ENCODE peak calls at places on chromosomes 13 and 19, in eight cellular contexts. G is body of pancreas, K is transverse colon, H is Peyer's patch, B is esophagus squamous epithelium, S is A549, C is esophagus muscularis mucosa, Q is right lobe of liver. O is an unnamed sample.

GRCh38 chr19:45876411-45877197 is 9.3 kb downstream of the IRF2BP1 start:
- DNase-seq in S (no peak), H (peak; percentile 70), K (peak; percentile 57), B (no peak), Q (peak; percentile 86), G (peak; percentile 85), C (no peak), O (peak; percentile 67)

GRCh38 chr19:6271721-6272410 is 7.9 kb downstream of the MLLT1 start:
- DNase-seq in C (peak; percentile 96), H (peak; percentile 62), B (no peak), Q (peak; percentile 90), S (no peak), K (peak; percentile 64), G (peak; percentile 79), O (peak; percentile 90)

GRCh38 chr13:114115191-114115671 is 17.2 kb downstream of the RASA3 start:
- DNase-seq in G (peak; percentile 38), B (no peak), H (peak; percentile 78), Q (peak; percentile 68), C (no peak), K (peak; percentile 81), S (peak; percentile 61), O (peak; percentile 83)

GRCh38 chr13:26498524-26499208 is 58.8 kb upstream of the WASF3 start:
- DNase-seq in Q (no peak), H (peak; percentile 32), K (no peak), B (no peak), S (no peak), C (no peak), G (no peak), O (no peak)

GRCh38 chr19:57010541-57010940 is 109.2 kb upstream of the USP29 start:
- DNase-seq in K (no peak), S (no peak), G (no peak), H (no peak), Q (no peak), B (no peak), C (no peak), O (no peak)

GRCh38 chr13:80871481-80871880 is 530.6 kb upstream of the SPRY2 start:
- DNase-seq in B (no peak), H (no peak), S (no peak), C (no peak), K (no peak), Q (no peak), G (no peak), O (no peak)

GRCh38 chr19:39070888-39071287 is 13.3 kb upstream of the ACP7 start:
- DNase-seq in G (no peak), Q (no peak), B (no peak), S (peak; percentile 64), K (no peak), H (no peak), C (no peak), O (no peak)

GRCh38 chr19:1214862-1215731 is 9.5 kb downstream of the STK11 start:
- DNase-seq in Q (peak; percentile 69), C (no peak), G (peak; percentile 86), S (no peak), B (no peak), K (no peak), H (no peak), O (peak; percentile 72)

GRCh38 chr19:47280183-47280797 is 5.6 kb downstream of the INAFM1 start:
- DNase-seq in K (peak; percentile 55), C (no peak), Q (no peak), S (peak; percentile 76), B (no peak), G (peak; percentile 52), H (no peak), O (no peak)

GRCh38 chr13:41136396-41137031 is 3.9 kb upstream of the KBTBD6 start:
- DNase-seq in S (no peak), B (no peak), C (no peak), H (no peak), Q (no peak), G (no peak), K (no peak), O (no peak)

GRCh38 chr13:89695343-89696257 is 1651.9 kb upstream of the MIR17HG start:
- DNase-seq in K (peak; percentile 9), C (no peak), Q (no peak), S (peak; percentile 39), H (no peak), G (peak; percentile 45), B (no peak), O (no peak)

GRCh38 chr19:460877-461609 is at the start of gene SHC2:
- DNase-seq in K (peak; percentile 34), B (no peak), H (no peak), C (no peak), G (peak; percentile 78), S (no peak), Q (peak; percentile 72), O (no peak)

GRCh38 chr13:21124853-21125252 is 51.5 kb downstream of the SKA3 start:
- DNase-seq in B (no peak), K (no peak), G (peak; percentile 34), H (no peak), C (no peak), S (peak; percentile 35), Q (no peak), O (no peak)

GRCh38 chr19:15468675-15469512 is 4.5 kb upstream of the RASAL3 start:
- DNase-seq in S (no peak), B (no peak), K (no peak), Q (peak; percentile 54), H (no peak), G (no peak), C (no peak), O (no peak)
- TF ChIP-seq POLR2A in S (no peak), B (no peak), K (no peak), Q (no peak), H (no peak), G (no peak), C (no peak), O (no peak)

GRCh38 chr19:55227241-55228014 is 1.1 kb downstream of the TMEM86B start:
- DNase-seq in S (no peak), C (no peak), H (peak; percentile 43), G (no peak), Q (no peak), B (no peak), K (no peak), O (no peak)

GRCh38 chr19:55229145-55229788 is 704 bp upstream of the TMEM86B start:
- DNase-seq in C (no peak), H (peak; percentile 43), K (no peak), G (no peak), S (no peak), B (no peak), Q (no peak), O (peak; percentile 70)

GRCh38 chr19:55228403-55229031 is at the start of gene TMEM86B:
- DNase-seq in H (peak; percentile 79), C (no peak), Q (peak; percentile 75), B (no peak), K (no peak), G (no peak), S (no peak), O (no peak)

GRCh38 chr19:55226788-55227187 is 1.8 kb downstream of the TMEM86B start:
- DNase-seq in S (no peak), C (no peak), B (no peak), Q (no peak), K (no peak), H (peak; percentile 50), G (no peak), O (no peak)

DNA sequence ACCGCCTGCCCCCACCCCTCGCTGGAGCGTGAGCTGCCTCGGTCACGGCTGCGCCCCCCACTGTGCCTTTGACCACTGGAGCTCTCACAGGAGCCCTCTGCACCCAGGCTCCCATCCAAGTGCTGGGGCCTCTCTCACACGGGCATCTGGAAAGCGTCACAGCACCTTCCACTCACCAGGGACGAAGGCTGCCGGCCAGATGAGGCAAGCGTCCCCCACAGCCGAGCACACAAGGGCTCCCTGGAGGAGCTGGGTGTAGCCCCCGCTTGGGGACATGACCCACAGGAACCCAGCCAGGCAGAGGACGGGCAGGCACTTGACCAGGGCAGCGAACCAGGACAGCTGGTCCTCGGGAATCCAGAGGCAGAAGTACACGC is 560 bp downstream of the TMEM86B start:
- DNase-seq in S (no peak), H (peak; percentile 43), K (no peak), B (no peak), G (no peak), Q (no peak), C (no peak), O (no peak)
- TF ChIP-seq POLR2A in S (no peak), H (no peak), K (no peak), B (no peak), G (no peak), Q (no peak), C (no peak), O (no peak)

DNA sequence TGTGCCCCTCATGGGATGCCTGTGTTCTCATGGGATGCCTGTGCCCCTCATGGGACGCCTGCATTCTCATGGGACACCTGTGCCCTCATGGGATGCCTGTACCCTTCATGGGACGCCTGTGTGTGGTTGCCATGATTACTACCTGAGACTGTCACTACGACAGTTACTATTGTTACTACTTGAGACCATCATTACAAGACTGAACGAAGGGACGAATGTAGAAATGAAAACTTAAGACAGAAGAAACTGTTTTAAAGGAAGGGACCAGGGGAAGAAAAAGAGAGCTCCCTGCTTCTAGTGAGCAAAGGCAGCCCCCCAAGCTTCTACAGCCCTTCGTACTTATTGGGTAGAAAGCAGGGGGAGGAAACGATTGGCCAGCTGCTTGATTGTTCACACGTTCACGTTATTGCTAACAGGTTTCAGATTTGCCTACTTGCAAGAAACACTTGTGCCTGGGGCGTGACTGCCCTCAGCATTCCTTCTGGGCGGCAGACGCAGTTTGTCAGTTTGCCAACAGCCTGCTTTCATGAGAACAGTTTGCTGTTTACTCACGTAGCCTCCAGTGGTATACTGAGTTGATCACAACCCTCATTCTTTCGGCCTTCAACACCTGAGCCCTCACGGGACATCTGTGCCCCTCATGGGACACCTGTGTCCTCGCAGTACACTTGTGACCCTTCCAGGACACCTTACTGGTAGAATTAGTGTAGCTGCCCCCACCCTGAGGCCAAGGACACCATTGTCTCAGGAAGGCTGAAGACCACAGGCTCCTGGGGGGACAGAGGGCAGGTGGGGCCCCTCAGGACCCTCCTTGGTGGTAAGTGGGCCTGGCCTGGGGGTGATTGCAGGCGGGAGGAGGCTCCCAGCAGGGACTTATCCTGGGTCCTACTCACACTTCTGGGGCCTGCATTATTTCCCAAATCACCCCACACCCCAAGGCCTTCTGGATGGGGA is 2.5 kb upstream of the S1PR4 start:
- DNase-seq in G (peak; percentile 52), K (peak; percentile 87), C (no peak), H (peak; percentile 61), Q (no peak), S (peak; percentile 87), B (no peak), O (peak; percentile 95)
- TF ChIP-seq POLR2A in G (no peak), K (no peak), C (no peak), H (no peak), Q (no peak), S (no peak), B (no peak), O (no peak)

DNA sequence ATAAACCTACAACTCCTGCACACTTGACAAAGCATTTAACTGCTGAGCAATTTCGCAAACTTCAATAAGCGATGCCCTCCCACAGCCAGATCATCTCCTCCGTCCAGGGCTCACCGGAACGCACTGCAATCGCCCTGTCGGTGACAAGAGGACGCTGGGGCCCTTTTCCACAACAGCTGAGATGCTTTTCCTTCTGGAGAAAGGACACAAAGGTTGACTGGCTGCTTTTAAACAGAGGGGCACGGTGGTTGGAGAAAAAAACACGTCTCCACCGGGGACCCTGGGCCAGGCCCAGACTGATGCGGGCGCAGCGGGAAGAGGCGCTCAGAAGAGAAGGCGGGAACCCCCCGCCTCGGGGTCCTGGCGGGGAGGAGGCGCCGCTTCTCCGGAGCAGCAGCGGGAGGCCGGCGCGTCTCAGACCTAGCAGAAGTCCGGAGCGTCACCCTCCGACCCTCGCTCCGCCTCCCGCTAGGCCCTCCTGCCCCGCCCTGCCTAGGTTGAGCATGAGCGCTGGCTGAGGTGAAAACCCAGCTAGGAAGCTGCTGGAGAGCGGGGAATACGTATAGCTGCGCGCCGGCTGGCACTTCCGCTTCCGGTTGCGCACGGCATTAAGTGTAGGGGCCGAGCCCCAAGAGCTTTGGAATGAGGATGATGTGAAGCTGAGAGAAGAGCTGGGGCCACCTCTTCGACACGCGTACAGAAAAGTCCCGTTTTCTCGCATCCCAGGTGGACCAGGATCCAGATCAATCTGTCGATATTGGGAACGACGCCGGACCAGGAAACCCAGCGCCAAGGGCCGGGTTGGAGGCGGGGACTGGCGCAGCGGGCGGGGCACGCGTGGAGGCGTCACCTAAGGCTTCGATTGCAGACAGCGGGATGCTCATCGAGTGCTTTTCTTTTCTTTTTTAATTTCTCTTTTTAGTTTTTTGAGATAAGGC is at the start of gene ZNF846:
- DNase-seq in K (peak; percentile 95), H (peak; percentile 95), B (peak; percentile 63), S (peak; percentile 96), G (peak; percentile 95), Q (peak; percentile 94), C (peak; percentile 97), O (peak; percentile 96)
- TF ChIP-seq POLR2A in K (peak; percentile 87), H (peak; percentile 83), B (no peak), S (peak; percentile 48), G (peak; percentile 28), Q (peak; percentile 49), C (no peak), O (no peak)